ENCODE peak calls at places on chromosomes 13 and 19, in seven cellular contexts. Y is left ventricle myocardium inferior; H is PC-3; D is body of pancreas; C is brain microvascular endothelial cell; G is WERI-Rb-1; W is CD8-positive, alpha-beta memory T cell. M is an unnamed sample.
A peak's percentile ranks its signal among the peaks of the same experiment; 100 is the strongest.

GRCh38 chr13:40774672-40775071 is 3.7 kb upstream of the MRPS31 start:
- DNase-seq in Y (no peak), H (no peak), D (no peak), C (no peak), G (no peak), W (no peak), M (no peak)

GRCh38 chr13:33279414-33279813 is 6.1 kb downstream of the STARD13 start:
- DNase-seq in Y (no peak), H (peak; percentile 70), D (no peak), C (no peak), G (no peak), W (no peak), M (no peak)

GRCh38 chr13:91185294-91185863 is 162.1 kb upstream of the MIR17HG start:
- DNase-seq in Y (no peak), H (peak; percentile 54), D (no peak), C (peak; percentile 1), G (no peak), W (no peak), M (no peak)

GRCh38 chr13:105346141-105346766 is 1189.2 kb downstream of the EFNB2 start:
- DNase-seq in Y (no peak), H (peak; percentile 70), D (no peak), C (peak; percentile 82), G (no peak), W (no peak), M (no peak)

GRCh38 chr19:7333198-7334118 is 15.3 kb upstream of the ARHGEF18 start:
- DNase-seq in Y (peak; percentile 29), H (peak; percentile 20), D (peak; percentile 28), C (no peak), G (no peak), W (no peak), M (no peak)

GRCh38 chr13:63636231-63636993 is 2220.8 kb upstream of the PCDH20 start:
- DNase-seq in Y (no peak), H (peak; percentile 9), D (peak; percentile 5), C (no peak), G (no peak), W (no peak), M (peak; percentile 44)

GRCh38 chr13:25170554-25171107 is 1.5 kb downstream of the AMER2 start:
- DNase-seq in Y (no peak), H (no peak), D (no peak), C (no peak), G (peak; percentile 75), W (no peak), M (peak; percentile 73)

GRCh38 chr19:46271488-46272197 is 25.2 kb upstream of the HIF3A start:
- DNase-seq in Y (no peak), H (peak; percentile 77), D (no peak), C (peak; percentile 91), G (no peak), W (no peak), M (no peak)

GRCh38 chr13:27997904-27998522 is 9.5 kb upstream of the URAD start:
- DNase-seq in Y (peak; percentile 46), H (peak; percentile 59), D (peak; percentile 74), C (peak; percentile 12), G (peak; percentile 72), W (no peak), M (peak; percentile 86)

GRCh38 chr19:54172764-54173699 is at the start of gene TMC4:
- DNase-seq in Y (no peak), H (peak; percentile 93), D (peak; percentile 94), C (no peak), G (peak; percentile 40), W (no peak), M (peak; percentile 94)

GRCh38 chr13:83121904-83122303 is 760.4 kb downstream of the SLITRK1 start:
- DNase-seq in Y (no peak), H (no peak), D (no peak), C (no peak), G (no peak), W (no peak), M (no peak)

GRCh38 chr19:32104465-32105235 is 240.8 kb upstream of the ZNF507 start:
- DNase-seq in Y (no peak), H (peak; percentile 35), D (peak; percentile 26), C (no peak), G (peak; percentile 23), W (no peak), M (no peak)

GRCh38 chr19:15911599-15912237 is 13.8 kb upstream of the CYP4F2 start:
- DNase-seq in Y (no peak), H (no peak), D (no peak), C (no peak), G (no peak), W (no peak), M (no peak)

GRCh38 chr13:30832845-30833332 is 73.2 kb upstream of the MEDAG start:
- DNase-seq in Y (peak; percentile 29), H (peak; percentile 97), D (peak; percentile 94), C (peak; percentile 59), G (no peak), W (peak; percentile 63), M (peak; percentile 77)

GRCh38 chr19:2917275-2918184 is 16.8 kb downstream of the ZNF57 start:
- DNase-seq in Y (no peak), H (no peak), D (no peak), C (no peak), G (no peak), W (no peak), M (no peak)

GRCh38 chr19:56423985-56424353 is 19.8 kb downstream of the ZNF583 start:
- DNase-seq in Y (no peak), H (no peak), D (no peak), C (no peak), G (no peak), W (no peak), M (no peak)

GRCh38 chr13:113649212-113649611 is 8.8 kb downstream of the ATP4B start:
- DNase-seq in Y (peak; percentile 3), H (no peak), D (peak; percentile 2), C (no peak), G (peak; percentile 16), W (no peak), M (peak; percentile 49)

GRCh38 chr19:15672580-15673175 is at the start of gene CYP4F12:
- DNase-seq in Y (peak; percentile 87), H (peak; percentile 56), D (peak; percentile 63), C (no peak), G (no peak), W (peak; percentile 68), M (no peak)

GRCh38 chr13:85586422-85586831 is 212.8 kb downstream of the SLITRK6 start:
- DNase-seq in Y (no peak), H (peak; percentile 97), D (no peak), C (peak; percentile 14), G (no peak), W (no peak), M (no peak)

GRCh38 chr13:109816979-109817275 is 30.5 kb upstream of the IRS2 start:
- DNase-seq in Y (no peak), H (peak; percentile 69), D (no peak), C (peak; percentile 7), G (no peak), W (no peak), M (no peak)

GRCh38 chr19:47109541-47110375 is 3.8 kb downstream of the ZC3H4 start:
- DNase-seq in Y (no peak), H (peak; percentile 14), D (no peak), C (peak; percentile 25), G (no peak), W (peak; percentile 65), M (peak; percentile 58)

GRCh38 chr13:27789153-27789494 is 3.2 kb upstream of the GSX1 start:
- DNase-seq in Y (no peak), H (no peak), D (no peak), C (no peak), G (no peak), W (no peak), M (no peak)

DNA sequence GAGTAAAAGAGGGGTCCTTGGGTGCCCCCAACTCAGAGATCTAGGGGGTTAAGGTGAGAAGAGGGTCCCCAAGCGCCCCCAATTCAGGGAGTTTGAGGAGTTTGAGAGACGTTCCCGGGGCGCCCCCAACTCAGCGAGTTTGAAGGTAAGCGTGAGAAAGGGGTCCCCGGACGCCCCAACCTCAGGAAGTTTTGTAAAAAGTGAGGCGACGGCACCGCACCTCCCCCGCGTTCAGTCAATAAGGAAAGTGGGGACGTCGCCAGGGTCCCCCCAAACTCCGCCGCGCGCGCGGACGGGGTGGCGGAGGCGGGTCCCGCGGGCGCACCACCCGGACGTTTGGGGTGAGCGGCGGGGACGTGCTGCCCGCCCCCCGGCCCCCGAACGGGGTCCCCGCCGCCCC is 353 bp downstream of the RFX2 start:
- DNase-seq in Y (peak; percentile 37), H (no peak), D (no peak), C (no peak), G (no peak), W (no peak), M (peak; percentile 47)
- H3K4me3 ChIP-seq in Y (peak overlapping the region; percentile 82), H (peak overlapping the region; percentile 70), D (no peak overlapping the region), C (peak overlapping the region; percentile 49), G (peak overlapping the region; percentile 61), W (peak overlapping the region; percentile 71), M (peak overlapping the region; percentile 69)

DNA sequence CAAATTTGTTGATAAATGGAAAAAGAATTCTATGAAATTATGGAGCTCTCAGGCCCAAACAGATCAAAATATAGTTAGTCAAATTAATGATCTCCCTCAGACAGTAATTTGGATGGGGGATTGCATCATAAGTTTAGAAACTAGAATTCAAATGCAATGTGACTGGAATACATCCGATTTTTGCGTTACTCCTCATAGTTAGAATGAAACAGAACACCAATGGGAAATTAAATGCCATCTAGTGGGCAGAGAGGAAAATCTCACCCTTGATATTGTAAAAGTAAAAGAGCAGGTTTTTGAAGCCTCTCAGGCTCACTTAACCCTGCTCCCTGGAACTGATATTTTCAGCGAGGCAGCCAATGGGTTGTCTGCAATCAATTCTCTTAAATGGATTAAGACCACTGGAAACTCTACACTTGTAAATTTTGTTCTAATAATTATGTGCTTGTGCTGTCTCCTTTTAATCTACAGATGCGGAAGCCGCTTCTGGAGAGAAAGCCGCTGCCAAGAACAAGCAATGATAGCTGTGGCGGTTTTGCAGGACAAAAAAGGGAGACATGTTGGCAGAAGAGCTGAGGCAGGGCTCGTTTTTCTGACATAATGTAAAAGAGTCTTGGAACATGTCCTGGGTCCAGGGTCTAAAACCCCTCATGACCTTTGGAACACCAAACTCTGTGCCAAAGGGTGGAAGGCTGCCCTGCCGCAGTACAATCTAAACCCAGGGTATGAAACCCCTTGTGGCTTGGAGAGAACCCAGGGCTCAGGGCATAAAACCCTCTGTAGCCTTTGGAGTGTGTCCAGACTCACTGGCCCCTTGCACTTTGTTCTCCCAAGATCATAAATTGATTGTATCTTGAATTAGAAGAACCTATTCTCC is 12.9 kb downstream of the ZNF417 start:
- DNase-seq in Y (no peak), H (peak; percentile 52), D (no peak), C (no peak), G (no peak), W (no peak), M (no peak)
- H3K27ac ChIP-seq in Y (no peak overlapping the region), H (no peak overlapping the region), D (no peak overlapping the region), C (no peak overlapping the region), G (no peak overlapping the region), W (no peak overlapping the region), M (no peak overlapping the region)

DNA sequence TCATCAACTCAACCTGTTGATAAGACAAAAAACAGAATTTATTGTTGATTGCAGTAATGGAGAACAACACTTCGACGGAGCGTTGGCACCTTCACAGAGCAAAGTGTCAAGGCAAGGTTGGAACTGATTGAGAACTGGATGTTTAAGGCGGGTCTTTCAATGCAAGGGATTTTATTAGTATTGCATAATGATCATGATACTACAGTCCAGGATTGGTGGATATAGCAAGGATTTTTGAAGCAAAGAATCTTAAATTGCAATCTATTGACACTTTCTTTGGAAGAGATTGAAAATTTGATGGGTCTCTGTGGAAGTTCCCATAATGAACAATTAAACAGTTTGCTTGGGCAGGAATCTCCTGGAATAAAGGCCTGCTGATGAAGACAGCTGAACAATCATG is 632 bp upstream of the ZNF235 start:
- DNase-seq in Y (no peak), H (no peak), D (no peak), C (no peak), G (no peak), W (no peak), M (no peak)
- H3K4me3 ChIP-seq in Y (peak overlapping the region; percentile 88), H (peak overlapping the region; percentile 89), D (no peak overlapping the region), C (no peak overlapping the region), G (no peak overlapping the region), W (peak overlapping the region; percentile 70), M (peak overlapping the region; percentile 98)

GRCh38 chr13:66528903-66529576 is 701.1 kb downstream of the PCDH9 start:
- DNase-seq in Y (no peak), H (no peak), D (no peak), C (no peak), G (no peak), W (no peak), M (no peak)
- H3K27ac ChIP-seq in Y (no peak overlapping the region), H (no peak overlapping the region), D (no peak overlapping the region), C (no peak overlapping the region), G (no peak overlapping the region), W (no peak overlapping the region), M (no peak overlapping the region)